ENCODE peak calls at places on chromosomes 6 and 20, in eight cellular contexts. One of them, this sample, is unnamed.

GRCh38 chr6:169370666-169371343 is 117.2 kb upstream of the THBS2 start:
- DNase-seq in endodermal cell: no peak
- DNase-seq in cardiac muscle cell: peak; percentile 46
- DNase-seq in mesendoderm: peak; percentile 20
- DNase-seq in breast epithelium: no peak
- DNase-seq in PC-3: no peak
- DNase-seq in CD8-positive, alpha-beta memory T cell: no peak
- DNase-seq in kidney epithelial cell: no peak
- DNase-seq in this sample: no peak

GRCh38 chr6:43509984-43510826 is at the start of gene LRRC73:
- DNase-seq in endodermal cell: peak; percentile 94
- DNase-seq in PC-3: peak; percentile 79
- DNase-seq in mesendoderm: peak; percentile 85
- DNase-seq in CD8-positive, alpha-beta memory T cell: peak; percentile 75
- DNase-seq in cardiac muscle cell: peak; percentile 91
- DNase-seq in breast epithelium: peak; percentile 67
- DNase-seq in kidney epithelial cell: no peak
- DNase-seq in this sample: peak; percentile 98

GRCh38 chr6:100426241-100426640 is 38.5 kb downstream of the SIM1 start:
- DNase-seq in mesendoderm: no peak
- DNase-seq in kidney epithelial cell: no peak
- DNase-seq in breast epithelium: no peak
- DNase-seq in CD8-positive, alpha-beta memory T cell: no peak
- DNase-seq in cardiac muscle cell: no peak
- DNase-seq in PC-3: no peak
- DNase-seq in endodermal cell: no peak
- DNase-seq in this sample: no peak

GRCh38 chr20:35200255-35200654 is 26.2 kb upstream of the MMP24 start:
- DNase-seq in mesendoderm: no peak
- DNase-seq in endodermal cell: no peak
- DNase-seq in PC-3: peak; percentile 70
- DNase-seq in breast epithelium: no peak
- DNase-seq in CD8-positive, alpha-beta memory T cell: no peak
- DNase-seq in kidney epithelial cell: peak; percentile 28
- DNase-seq in cardiac muscle cell: peak; percentile 67
- DNase-seq in this sample: no peak

GRCh38 chr20:45629496-45630100 is at the start of gene WFDC10A:
- DNase-seq in kidney epithelial cell: peak; percentile 16
- DNase-seq in endodermal cell: peak; percentile 86
- DNase-seq in CD8-positive, alpha-beta memory T cell: no peak
- DNase-seq in PC-3: peak; percentile 79
- DNase-seq in cardiac muscle cell: peak; percentile 59
- DNase-seq in mesendoderm: peak; percentile 93
- DNase-seq in breast epithelium: no peak
- DNase-seq in this sample: no peak

GRCh38 chr6:42779521-42779920 is 2.3 kb upstream of the BICRAL start:
- DNase-seq in mesendoderm: no peak
- DNase-seq in breast epithelium: no peak
- DNase-seq in CD8-positive, alpha-beta memory T cell: no peak
- DNase-seq in PC-3: no peak
- DNase-seq in cardiac muscle cell: no peak
- DNase-seq in endodermal cell: no peak
- DNase-seq in kidney epithelial cell: no peak
- DNase-seq in this sample: no peak

GRCh38 chr6:12417191-12417590 is 127.0 kb downstream of the EDN1 start:
- DNase-seq in breast epithelium: no peak
- DNase-seq in CD8-positive, alpha-beta memory T cell: no peak
- DNase-seq in mesendoderm: no peak
- DNase-seq in PC-3: no peak
- DNase-seq in kidney epithelial cell: no peak
- DNase-seq in cardiac muscle cell: no peak
- DNase-seq in endodermal cell: no peak
- DNase-seq in this sample: no peak

GRCh38 chr6:169950558-169950957 is 199.1 kb downstream of the ERMARD start:
- DNase-seq in PC-3: peak; percentile 38
- DNase-seq in breast epithelium: no peak
- DNase-seq in kidney epithelial cell: no peak
- DNase-seq in CD8-positive, alpha-beta memory T cell: no peak
- DNase-seq in endodermal cell: peak; percentile 47
- DNase-seq in mesendoderm: no peak
- DNase-seq in cardiac muscle cell: peak; percentile 17
- DNase-seq in this sample: no peak

GRCh38 chr6:18978330-18979128 is 591.4 kb downstream of the RNF144B start:
- DNase-seq in cardiac muscle cell: peak; percentile 6
- DNase-seq in PC-3: peak; percentile 55
- DNase-seq in endodermal cell: no peak
- DNase-seq in CD8-positive, alpha-beta memory T cell: no peak
- DNase-seq in breast epithelium: no peak
- DNase-seq in mesendoderm: peak; percentile 90
- DNase-seq in kidney epithelial cell: peak; percentile 47
- DNase-seq in this sample: no peak

GRCh38 chr6:71537717-71538116 is 249.1 kb downstream of the OGFRL1 start:
- DNase-seq in PC-3: peak; percentile 51
- DNase-seq in mesendoderm: no peak
- DNase-seq in kidney epithelial cell: no peak
- DNase-seq in CD8-positive, alpha-beta memory T cell: no peak
- DNase-seq in cardiac muscle cell: peak; percentile 13
- DNase-seq in breast epithelium: no peak
- DNase-seq in endodermal cell: no peak
- DNase-seq in this sample: no peak

GRCh38 chr6:141394565-141395051 is 738.1 kb upstream of the GJE1 start:
- DNase-seq in cardiac muscle cell: no peak
- DNase-seq in kidney epithelial cell: no peak
- DNase-seq in PC-3: no peak
- DNase-seq in CD8-positive, alpha-beta memory T cell: no peak
- DNase-seq in endodermal cell: no peak
- DNase-seq in breast epithelium: no peak
- DNase-seq in mesendoderm: no peak
- DNase-seq in this sample: peak; percentile 62

GRCh38 chr6:14922706-14923105 is 323.2 kb upstream of the JARID2 start:
- DNase-seq in cardiac muscle cell: no peak
- DNase-seq in CD8-positive, alpha-beta memory T cell: no peak
- DNase-seq in PC-3: no peak
- DNase-seq in breast epithelium: no peak
- DNase-seq in mesendoderm: peak; percentile 26
- DNase-seq in kidney epithelial cell: no peak
- DNase-seq in endodermal cell: peak; percentile 49
- DNase-seq in this sample: no peak

GRCh38 chr6:14925627-14926026 is 320.2 kb upstream of the JARID2 start:
- DNase-seq in endodermal cell: no peak
- DNase-seq in kidney epithelial cell: no peak
- DNase-seq in CD8-positive, alpha-beta memory T cell: no peak
- DNase-seq in breast epithelium: no peak
- DNase-seq in mesendoderm: no peak
- DNase-seq in PC-3: peak; percentile 56
- DNase-seq in cardiac muscle cell: peak; percentile 85
- DNase-seq in this sample: no peak

GRCh38 chr6:14924126-14925024 is 321.5 kb upstream of the JARID2 start:
- DNase-seq in mesendoderm: peak; percentile 75
- DNase-seq in CD8-positive, alpha-beta memory T cell: no peak
- DNase-seq in kidney epithelial cell: no peak
- DNase-seq in PC-3: no peak
- DNase-seq in breast epithelium: no peak
- DNase-seq in endodermal cell: peak; percentile 89
- DNase-seq in cardiac muscle cell: no peak
- DNase-seq in this sample: no peak

GRCh38 chr6:14927398-14927797 is 318.5 kb upstream of the JARID2 start:
- DNase-seq in mesendoderm: no peak
- DNase-seq in kidney epithelial cell: no peak
- DNase-seq in CD8-positive, alpha-beta memory T cell: no peak
- DNase-seq in breast epithelium: peak; percentile 24
- DNase-seq in endodermal cell: no peak
- DNase-seq in PC-3: no peak
- DNase-seq in cardiac muscle cell: no peak
- DNase-seq in this sample: no peak

DNA sequence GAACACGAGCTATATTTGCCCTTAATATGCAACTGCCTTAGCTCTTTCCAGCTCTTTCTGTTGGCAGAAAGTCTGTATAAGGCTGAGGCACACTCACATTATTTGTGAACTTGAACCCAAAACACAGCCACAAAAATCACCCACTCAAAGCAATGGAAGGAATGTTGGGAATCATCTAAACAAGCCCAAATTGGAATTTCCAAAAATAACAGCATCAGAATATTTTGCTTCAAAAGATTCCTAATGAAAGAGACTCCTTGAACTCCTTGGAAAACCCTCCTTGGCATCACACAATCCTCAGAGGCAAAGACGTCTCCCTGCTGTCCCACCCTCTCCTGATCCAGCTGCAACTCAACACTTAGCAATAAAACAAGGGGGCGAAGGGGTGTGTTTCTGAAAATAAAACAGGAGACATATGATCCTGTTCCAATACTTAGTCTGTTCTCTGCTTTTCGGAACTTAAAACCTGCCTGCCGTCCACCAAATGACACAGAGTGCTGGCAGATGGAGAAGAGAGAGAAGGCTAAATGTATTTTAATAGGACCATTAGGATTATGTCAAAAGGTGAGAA is 320.8 kb upstream of the JARID2 start:
- DNase-seq in cardiac muscle cell: no peak
- DNase-seq in CD8-positive, alpha-beta memory T cell: no peak
- DNase-seq in kidney epithelial cell: no peak
- DNase-seq in mesendoderm: no peak
- DNase-seq in endodermal cell: no peak
- DNase-seq in PC-3: no peak
- DNase-seq in breast epithelium: no peak
- DNase-seq in this sample: no peak
- H3K4me3 ChIP-seq in cardiac muscle cell: no peak overlapping the region
- H3K4me3 ChIP-seq in CD8-positive, alpha-beta memory T cell: no peak overlapping the region
- H3K4me3 ChIP-seq in kidney epithelial cell: no peak overlapping the region
- H3K4me3 ChIP-seq in mesendoderm: no peak overlapping the region
- H3K4me3 ChIP-seq in endodermal cell: no peak overlapping the region
- H3K4me3 ChIP-seq in PC-3: no peak overlapping the region
- H3K4me3 ChIP-seq in breast epithelium: no peak overlapping the region
- H3K4me3 ChIP-seq in this sample: no peak overlapping the region

DNA sequence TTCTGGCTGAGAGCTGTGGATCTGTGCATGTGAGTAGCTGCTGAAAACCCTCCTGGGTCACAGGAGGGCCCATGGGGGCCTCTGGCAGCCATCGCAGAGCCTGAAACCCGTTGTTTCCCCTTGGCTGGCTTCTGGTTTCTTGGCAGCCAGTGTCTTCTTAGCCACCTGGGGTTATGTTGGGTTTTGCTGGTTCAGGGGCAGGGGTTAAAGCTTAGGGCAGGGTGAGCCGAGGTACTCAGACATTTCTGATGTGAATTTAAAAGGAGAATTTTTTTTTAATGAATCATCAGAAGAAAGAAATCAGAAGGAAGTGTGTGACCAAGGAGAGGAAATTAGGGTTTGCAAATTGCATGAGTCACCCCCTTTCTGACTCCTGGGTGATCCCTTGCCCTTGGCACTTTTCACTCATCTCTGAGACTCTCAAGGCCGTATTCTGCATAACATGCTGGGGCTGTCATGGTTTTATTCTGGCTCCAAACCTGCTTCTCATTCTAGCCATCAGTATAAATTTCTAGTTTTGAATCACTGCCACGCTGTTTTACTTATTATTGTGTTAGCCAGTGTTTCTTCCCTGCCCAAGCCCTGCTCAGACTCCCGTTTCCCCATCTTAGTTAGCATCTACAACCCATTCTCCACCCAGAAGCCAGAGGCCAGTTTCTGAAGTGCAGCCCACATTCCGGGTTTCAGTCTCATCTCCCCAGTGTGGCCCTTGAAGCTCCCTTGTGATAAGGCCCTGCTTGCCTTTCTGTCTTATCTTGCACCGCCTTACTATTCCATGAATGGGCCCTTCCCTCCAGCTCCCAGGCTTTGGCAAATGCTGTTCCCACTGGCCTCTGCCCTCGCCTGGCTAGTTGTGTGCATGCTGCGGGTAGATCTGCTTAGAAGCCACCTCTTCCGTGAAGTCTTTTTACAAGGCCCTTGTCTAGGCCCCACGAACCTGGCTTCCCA is 40.9 kb downstream of the TOX2 start:
- DNase-seq in mesendoderm: peak; percentile 79
- DNase-seq in cardiac muscle cell: peak; percentile 84
- DNase-seq in PC-3: peak; percentile 96
- DNase-seq in kidney epithelial cell: peak; percentile 82
- DNase-seq in CD8-positive, alpha-beta memory T cell: peak; percentile 16
- DNase-seq in endodermal cell: peak; percentile 61
- DNase-seq in breast epithelium: no peak
- DNase-seq in this sample: no peak
- H3K4me3 ChIP-seq in mesendoderm: no peak overlapping the region
- H3K4me3 ChIP-seq in cardiac muscle cell: no peak overlapping the region
- H3K4me3 ChIP-seq in PC-3: no peak overlapping the region
- H3K4me3 ChIP-seq in kidney epithelial cell: no peak overlapping the region
- H3K4me3 ChIP-seq in CD8-positive, alpha-beta memory T cell: peak overlapping the region; percentile 20
- H3K4me3 ChIP-seq in endodermal cell: no peak overlapping the region
- H3K4me3 ChIP-seq in breast epithelium: no peak overlapping the region
- H3K4me3 ChIP-seq in this sample: no peak overlapping the region

GRCh38 chr6:154229796-154230195 is 126.8 kb downstream of the IPCEF1 start:
- DNase-seq in kidney epithelial cell: no peak
- DNase-seq in CD8-positive, alpha-beta memory T cell: peak; percentile 26
- DNase-seq in endodermal cell: no peak
- DNase-seq in mesendoderm: no peak
- DNase-seq in breast epithelium: no peak
- DNase-seq in cardiac muscle cell: no peak
- DNase-seq in PC-3: no peak
- DNase-seq in this sample: no peak
- H3K4me3 ChIP-seq in kidney epithelial cell: no peak overlapping the region
- H3K4me3 ChIP-seq in CD8-positive, alpha-beta memory T cell: peak overlapping the region; percentile 19
- H3K4me3 ChIP-seq in endodermal cell: no peak overlapping the region
- H3K4me3 ChIP-seq in mesendoderm: no peak overlapping the region
- H3K4me3 ChIP-seq in breast epithelium: no peak overlapping the region
- H3K4me3 ChIP-seq in cardiac muscle cell: no peak overlapping the region
- H3K4me3 ChIP-seq in PC-3: no peak overlapping the region
- H3K4me3 ChIP-seq in this sample: no peak overlapping the region

GRCh38 chr6:117483004-117483644 is 650 bp downstream of the DCBLD1 start:
- DNase-seq in endodermal cell: peak; percentile 85
- DNase-seq in CD8-positive, alpha-beta memory T cell: no peak
- DNase-seq in kidney epithelial cell: no peak
- DNase-seq in breast epithelium: peak; percentile 27
- DNase-seq in cardiac muscle cell: peak; percentile 63
- DNase-seq in mesendoderm: peak; percentile 86
- DNase-seq in PC-3: peak; percentile 43
- DNase-seq in this sample: peak; percentile 89

GRCh38 chr6:117482240-117483003 is at the start of gene DCBLD1:
- DNase-seq in CD8-positive, alpha-beta memory T cell: peak; percentile 36
- DNase-seq in cardiac muscle cell: peak; percentile 82
- DNase-seq in mesendoderm: peak; percentile 89
- DNase-seq in PC-3: peak; percentile 79
- DNase-seq in breast epithelium: peak; percentile 25
- DNase-seq in kidney epithelial cell: no peak
- DNase-seq in endodermal cell: peak; percentile 92
- DNase-seq in this sample: peak; percentile 94

GRCh38 chr6:117481278-117481925 is 1.1 kb upstream of the DCBLD1 start:
- DNase-seq in breast epithelium: no peak
- DNase-seq in mesendoderm: peak; percentile 39
- DNase-seq in kidney epithelial cell: no peak
- DNase-seq in endodermal cell: peak; percentile 62
- DNase-seq in CD8-positive, alpha-beta memory T cell: no peak
- DNase-seq in cardiac muscle cell: no peak
- DNase-seq in PC-3: no peak
- DNase-seq in this sample: peak; percentile 72

GRCh38 chr6:117480651-117481050 is 1.8 kb upstream of the DCBLD1 start:
- DNase-seq in kidney epithelial cell: no peak
- DNase-seq in endodermal cell: no peak
- DNase-seq in PC-3: no peak
- DNase-seq in CD8-positive, alpha-beta memory T cell: no peak
- DNase-seq in breast epithelium: no peak
- DNase-seq in mesendoderm: no peak
- DNase-seq in cardiac muscle cell: no peak
- DNase-seq in this sample: no peak

DNA sequence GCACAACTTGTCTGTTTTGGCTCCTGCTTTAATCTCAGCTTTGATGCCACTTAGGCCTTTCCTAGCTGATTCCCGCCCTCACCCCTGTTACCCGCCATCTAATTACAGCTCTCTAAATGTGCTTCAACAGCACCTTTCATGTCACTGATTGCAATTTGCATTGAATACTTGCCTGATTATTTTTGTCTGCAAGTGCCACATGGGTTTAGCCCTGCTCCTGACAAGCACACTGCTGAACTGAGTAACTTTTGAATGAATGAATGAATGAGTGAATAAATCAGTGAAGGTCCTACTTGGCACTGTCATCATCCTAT is 591 bp upstream of the DCBLD1 start:
- DNase-seq in CD8-positive, alpha-beta memory T cell: no peak
- DNase-seq in PC-3: no peak
- DNase-seq in cardiac muscle cell: no peak
- DNase-seq in breast epithelium: no peak
- DNase-seq in kidney epithelial cell: no peak
- DNase-seq in mesendoderm: peak; percentile 47
- DNase-seq in endodermal cell: no peak
- DNase-seq in this sample: no peak
- H3K4me3 ChIP-seq in CD8-positive, alpha-beta memory T cell: peak overlapping the region; percentile 55
- H3K4me3 ChIP-seq in PC-3: peak overlapping the region; percentile 62
- H3K4me3 ChIP-seq in cardiac muscle cell: peak overlapping the region; percentile 42
- H3K4me3 ChIP-seq in breast epithelium: peak overlapping the region; percentile 78
- H3K4me3 ChIP-seq in kidney epithelial cell: peak overlapping the region; percentile 93
- H3K4me3 ChIP-seq in mesendoderm: no peak overlapping the region
- H3K4me3 ChIP-seq in endodermal cell: peak overlapping the region; percentile 97
- H3K4me3 ChIP-seq in this sample: peak overlapping the region; percentile 57

This sample was measured in left lung.